ENCODE peak calls at places on chromosomes 11 and 22, in seven cellular contexts. H, T, J, L, A, D and G are unnamed samples.
A peak's percentile ranks its signal among the peaks of the same experiment; 100 is the strongest.

GRCh38 chr11:69377029-69377952 is 83.3 kb downstream of the MYEOV start:
- DNase-seq in D (no peak), T (no peak), H (no peak), L (no peak), A (no peak), J (no peak), G (no peak)

GRCh38 chr22:41491379-41492100 is 22.6 kb downstream of the ACO2 start:
- DNase-seq in D (no peak), T (peak; percentile 13), J (no peak), L (no peak), H (peak; percentile 26), A (no peak), G (no peak)

GRCh38 chr22:41248758-41249157 is 8.0 kb upstream of the CHADL start:
- DNase-seq in T (no peak), D (no peak), J (no peak), L (no peak), A (no peak), H (no peak), G (no peak)

GRCh38 chr22:23036684-23037428 is 33.5 kb upstream of the GNAZ start:
- DNase-seq in J (no peak), H (peak; percentile 41), D (no peak), L (no peak), T (no peak), A (no peak), G (no peak)

GRCh38 chr11:12542186-12542935 is 131.9 kb upstream of the TEAD1 start:
- DNase-seq in A (peak; percentile 39), L (peak; percentile 56), H (no peak), D (no peak), J (no peak), T (no peak), G (no peak)

GRCh38 chr11:65851811-65852507 is 6.0 kb downstream of the CFL1 start:
- DNase-seq in J (peak; percentile 27), A (no peak), L (no peak), H (no peak), T (peak; percentile 5), D (no peak), G (no peak)

GRCh38 chr22:47602732-47603131 is 840.3 kb downstream of the TBC1D22A start:
- DNase-seq in L (no peak), H (no peak), A (no peak), J (no peak), T (no peak), D (no peak), G (no peak)

GRCh38 chr22:37569921-37570660 is 9.8 kb downstream of the LGALS2 start:
- DNase-seq in J (peak; percentile 30), A (no peak), L (peak; percentile 60), H (no peak), D (no peak), T (peak; percentile 53), G (no peak)

GRCh38 chr22:17974703-17975372 is 49.5 kb downstream of the MICAL3 start:
- DNase-seq in H (no peak), A (no peak), L (no peak), D (no peak), J (no peak), T (no peak), G (no peak)

GRCh38 chr11:120565436-120566155 is 54.0 kb downstream of the GRIK4 start:
- DNase-seq in A (no peak), T (peak; percentile 66), H (no peak), J (peak; percentile 26), D (peak; percentile 40), L (no peak), G (no peak)

GRCh38 chr11:37914859-37915258 is 1316.8 kb upstream of the RAG2 start:
- DNase-seq in L (no peak), J (no peak), A (no peak), D (no peak), T (no peak), H (no peak), G (no peak)

GRCh38 chr11:10072142-10072541 is 221.9 kb downstream of the SBF2 start:
- DNase-seq in D (peak; percentile 24), L (no peak), A (no peak), T (no peak), H (peak; percentile 92), J (no peak), G (no peak)

GRCh38 chr11:110092577-110093406 is at the start of gene ZC3H12C:
- DNase-seq in J (peak; percentile 79), D (peak; percentile 93), T (peak; percentile 95), L (peak; percentile 83), H (peak; percentile 90), A (peak; percentile 81), G (peak; percentile 78)

GRCh38 chr22:26592368-26593015 is 2.6 kb upstream of the TPST2 start:
- DNase-seq in L (no peak), D (no peak), H (no peak), A (no peak), T (no peak), J (no peak), G (no peak)

GRCh38 chr11:74770456-74770855 is 21.8 kb downstream of the RNF169 start:
- DNase-seq in D (no peak), A (no peak), T (no peak), L (no peak), H (peak; percentile 68), J (no peak), G (no peak)

GRCh38 chr11:43282607-43283440 is 29.0 kb upstream of the API5 start:
- DNase-seq in L (peak; percentile 67), J (peak; percentile 55), D (peak; percentile 29), T (peak; percentile 48), A (peak; percentile 76), H (peak; percentile 16), G (peak; percentile 51)

DNA sequence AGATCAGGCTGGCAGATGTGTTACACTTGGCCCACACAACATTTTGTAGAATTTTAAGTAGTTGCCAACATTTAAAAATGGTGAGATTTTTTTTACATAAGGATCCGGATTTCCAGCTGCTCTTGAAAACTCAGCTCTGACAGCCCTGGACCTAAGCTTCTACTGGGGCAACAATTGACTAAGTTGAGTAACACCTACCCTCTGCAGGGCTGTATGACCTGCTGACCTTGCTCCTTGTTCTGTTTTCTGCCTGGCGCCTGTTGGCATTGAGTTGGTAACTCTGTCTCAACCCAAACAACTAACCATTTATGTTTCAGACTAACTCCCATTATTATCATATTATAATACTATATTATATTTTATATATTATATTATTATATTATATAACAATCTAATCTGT is 21.1 kb upstream of the LRRC55 start:
- DNase-seq in A (no peak), D (no peak), J (no peak), H (no peak), L (no peak), T (no peak), G (no peak)
- H3K23ac ChIP-seq in A (no peak overlapping the region), D (no peak overlapping the region), J (no peak overlapping the region), H (no peak overlapping the region), L (no peak overlapping the region), T (no peak overlapping the region), G (no peak overlapping the region)

GRCh38 chr22:49971232-49972162 is 10.9 kb downstream of the PIM3 start:
- DNase-seq in A (peak; percentile 62), H (no peak), L (peak; percentile 53), T (no peak), D (no peak), J (peak; percentile 47), G (no peak)

GRCh38 chr22:49972163-49973017 is 11.8 kb downstream of the PIM3 start:
- DNase-seq in H (no peak), T (no peak), J (peak; percentile 38), D (no peak), L (no peak), A (peak; percentile 45), G (no peak)

GRCh38 chr22:49975543-49976389 is 15.2 kb downstream of the PIM3 start:
- DNase-seq in H (no peak), A (peak; percentile 54), L (no peak), T (peak; percentile 54), D (no peak), J (peak; percentile 60), G (no peak)

GRCh38 chr22:49970528-49971231 is 10.1 kb downstream of the PIM3 start:
- DNase-seq in H (peak; percentile 97), D (peak; percentile 99), T (peak; percentile 98), J (peak; percentile 92), A (peak; percentile 70), L (peak; percentile 95), G (peak; percentile 82)

DNA sequence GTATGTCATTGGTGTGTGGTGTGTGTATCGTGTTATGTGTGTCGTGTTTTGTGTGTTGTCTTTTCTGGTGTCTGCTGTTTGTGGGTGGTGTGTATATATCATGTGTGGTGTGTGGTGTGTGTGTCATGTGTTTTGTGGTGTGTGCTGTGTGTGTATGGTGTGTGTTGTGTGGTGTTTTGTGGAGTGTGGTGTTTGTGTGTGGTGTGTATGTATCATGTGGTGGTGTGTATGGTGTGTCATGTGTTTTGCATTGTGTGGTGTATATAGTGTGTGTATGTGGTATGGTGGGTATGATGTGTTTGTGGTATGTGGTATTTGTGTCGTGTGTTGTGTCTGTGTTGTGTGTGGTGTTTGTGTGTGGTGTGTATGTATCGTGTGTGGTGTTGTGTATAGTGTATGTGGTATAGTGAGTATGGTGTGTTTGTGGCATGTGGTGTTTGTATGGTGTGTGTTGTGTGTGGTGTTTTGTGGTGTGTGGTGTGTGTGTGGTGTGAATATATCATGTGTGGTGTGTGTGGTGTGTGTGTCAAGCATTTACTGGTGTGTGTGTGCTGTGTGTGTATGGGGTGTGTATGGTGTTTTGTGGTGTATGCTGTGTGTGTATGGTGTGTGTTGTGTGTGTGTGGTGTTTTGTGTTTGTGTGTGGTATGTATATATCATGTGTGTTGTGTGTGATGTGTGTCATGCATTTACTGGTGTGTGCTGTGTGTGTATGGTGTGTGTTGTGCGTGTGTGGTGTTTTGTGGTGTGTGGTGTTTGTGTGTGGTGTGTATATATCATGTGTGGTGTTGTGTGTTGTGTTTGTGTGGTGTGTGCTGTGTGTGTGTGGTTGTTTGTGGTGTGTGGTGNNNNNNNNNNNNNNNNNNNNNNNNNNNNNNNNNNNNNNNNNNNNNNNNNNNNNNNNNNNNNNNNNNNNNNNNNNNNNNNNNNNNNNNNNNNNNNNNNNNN is 12.7 kb downstream of the PIM3 start:
- DNase-seq in A (no peak), L (no peak), T (peak; percentile 56), J (peak; percentile 35), H (no peak), D (peak; percentile 46), G (no peak)
- H3K4ac ChIP-seq in A (peak overlapping the region; percentile 53), L (no peak overlapping the region), T (no peak overlapping the region), J (no peak overlapping the region), H (peak overlapping the region; percentile 0), D (peak overlapping the region; percentile 57), G (peak overlapping the region; percentile 10)

DNA sequence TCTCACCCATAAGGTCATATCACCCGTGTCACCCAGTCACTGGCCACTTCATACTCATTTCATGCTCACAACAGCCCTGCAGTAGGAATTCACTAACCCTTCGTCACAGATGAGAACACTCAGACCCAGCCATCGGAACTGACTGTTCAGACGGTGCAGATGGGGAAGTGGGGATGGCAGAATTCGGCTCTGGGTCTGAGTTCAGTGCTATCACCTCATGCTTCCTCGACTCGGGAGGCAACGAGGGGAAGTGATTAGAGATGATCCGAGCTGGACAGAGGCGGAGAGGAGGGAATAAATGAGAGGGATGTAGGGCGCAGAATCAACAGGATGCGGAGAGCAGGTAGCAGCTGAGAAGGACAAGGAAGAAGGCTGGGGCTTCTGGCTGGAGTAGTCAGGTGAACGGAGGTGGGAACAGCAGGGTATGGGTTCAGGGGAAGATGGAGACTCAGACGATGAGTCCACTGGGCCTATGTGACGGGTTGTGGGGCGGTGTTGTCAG is 4.7 kb downstream of the B3GNT6 start:
- DNase-seq in T (no peak), D (no peak), H (no peak), L (no peak), A (no peak), J (no peak), G (no peak)
- H4K8ac ChIP-seq in T (no peak overlapping the region), D (no peak overlapping the region), H (no peak overlapping the region), L (no peak overlapping the region), A (no peak overlapping the region), J (no peak overlapping the region), G (no peak overlapping the region)

DNA sequence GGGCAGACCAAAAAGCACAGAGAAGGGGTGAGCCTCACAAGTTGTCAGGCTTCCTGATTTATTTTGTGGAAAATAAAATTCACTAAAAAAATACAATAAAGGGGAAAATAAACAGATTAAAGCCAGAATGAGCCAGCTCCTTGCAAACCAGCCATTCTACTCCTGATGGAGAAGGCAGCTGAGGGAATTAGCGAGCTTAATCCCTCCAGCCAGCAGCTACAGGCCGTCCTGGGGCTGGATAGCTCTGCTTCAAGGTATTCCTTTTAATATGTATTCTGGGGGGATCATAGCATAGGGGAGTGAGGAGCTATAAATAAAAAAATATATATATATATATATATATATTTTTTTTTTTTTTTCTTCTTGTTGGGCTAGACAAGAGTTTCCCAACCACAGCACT is 165.4 kb upstream of the NTM start:
- DNase-seq in H (no peak), L (no peak), A (no peak), D (no peak), T (no peak), J (no peak), G (no peak)
- H3K23ac ChIP-seq in H (no peak overlapping the region), L (no peak overlapping the region), A (no peak overlapping the region), D (no peak overlapping the region), T (no peak overlapping the region), J (no peak overlapping the region), G (no peak overlapping the region)